ENCODE peak calls at places on chromosome 3, in nine cellular contexts. One of them, this sample, is unnamed.

GRCh38 chr3:134666466-134666865 is 15.6 kb upstream of the KY start:
- DNase-seq in ELR: peak
- DNase-seq in stimulated activated CD8-positive, alpha-beta memory T cell treated with anti-CD3 and anti-CD28 coated beads, Interleukin-4, amount 100 ng/mL, for 4 hours: no peak
- DNase-seq in amniotic stem cell: no peak
- DNase-seq in ureter: no peak
- DNase-seq in GM10248: no peak
- DNase-seq in germinal center: no peak
- DNase-seq in stimulated activated CD4-positive, alpha-beta T cell treated with anti-CD3 and anti-CD28 coated beads, Interleukin-2, amount 100 ng/mL, for 48 hours: no peak
- DNase-seq in T follicular helper cell: no peak
- DNase-seq in this sample: no peak

GRCh38 chr3:184593923-184594303 is 32.3 kb downstream of the EPHB3 start:
- DNase-seq in ELR: no peak
- DNase-seq in stimulated activated CD8-positive, alpha-beta memory T cell treated with anti-CD3 and anti-CD28 coated beads, Interleukin-4, amount 100 ng/mL, for 4 hours: no peak
- DNase-seq in amniotic stem cell: no peak
- DNase-seq in ureter: no peak
- DNase-seq in GM10248: no peak
- DNase-seq in germinal center: no peak
- DNase-seq in stimulated activated CD4-positive, alpha-beta T cell treated with anti-CD3 and anti-CD28 coated beads, Interleukin-2, amount 100 ng/mL, for 48 hours: no peak
- DNase-seq in T follicular helper cell: no peak
- DNase-seq in this sample: no peak

GRCh38 chr3:191070201-191070600 is 128.8 kb upstream of the OSTN start:
- DNase-seq in ELR: peak
- DNase-seq in stimulated activated CD8-positive, alpha-beta memory T cell treated with anti-CD3 and anti-CD28 coated beads, Interleukin-4, amount 100 ng/mL, for 4 hours: no peak
- DNase-seq in amniotic stem cell: peak
- DNase-seq in ureter: no peak
- DNase-seq in GM10248: no peak
- DNase-seq in germinal center: no peak
- DNase-seq in stimulated activated CD4-positive, alpha-beta T cell treated with anti-CD3 and anti-CD28 coated beads, Interleukin-2, amount 100 ng/mL, for 48 hours: no peak
- DNase-seq in T follicular helper cell: no peak
- DNase-seq in this sample: no peak

GRCh38 chr3:84547971-84548970 is 410.5 kb upstream of the CADM2 start:
- DNase-seq in ELR: peak
- DNase-seq in stimulated activated CD8-positive, alpha-beta memory T cell treated with anti-CD3 and anti-CD28 coated beads, Interleukin-4, amount 100 ng/mL, for 4 hours: no peak
- DNase-seq in amniotic stem cell: no peak
- DNase-seq in ureter: no peak
- DNase-seq in GM10248: peak
- DNase-seq in germinal center: no peak
- DNase-seq in stimulated activated CD4-positive, alpha-beta T cell treated with anti-CD3 and anti-CD28 coated beads, Interleukin-2, amount 100 ng/mL, for 48 hours: no peak
- DNase-seq in T follicular helper cell: no peak
- DNase-seq in this sample: peak

GRCh38 chr3:65439641-65440040 is 599.1 kb downstream of the MAGI1 start:
- DNase-seq in ELR: peak
- DNase-seq in stimulated activated CD8-positive, alpha-beta memory T cell treated with anti-CD3 and anti-CD28 coated beads, Interleukin-4, amount 100 ng/mL, for 4 hours: no peak
- DNase-seq in amniotic stem cell: peak
- DNase-seq in ureter: peak
- DNase-seq in GM10248: no peak
- DNase-seq in germinal center: no peak
- DNase-seq in stimulated activated CD4-positive, alpha-beta T cell treated with anti-CD3 and anti-CD28 coated beads, Interleukin-2, amount 100 ng/mL, for 48 hours: no peak
- DNase-seq in T follicular helper cell: no peak
- DNase-seq in this sample: peak

GRCh38 chr3:195066441-195066841 is 204.5 kb downstream of the XXYLT1 start:
- DNase-seq in ELR: no peak
- DNase-seq in stimulated activated CD8-positive, alpha-beta memory T cell treated with anti-CD3 and anti-CD28 coated beads, Interleukin-4, amount 100 ng/mL, for 4 hours: no peak
- DNase-seq in amniotic stem cell: no peak
- DNase-seq in ureter: no peak
- DNase-seq in GM10248: no peak
- DNase-seq in germinal center: no peak
- DNase-seq in stimulated activated CD4-positive, alpha-beta T cell treated with anti-CD3 and anti-CD28 coated beads, Interleukin-2, amount 100 ng/mL, for 48 hours: no peak
- DNase-seq in T follicular helper cell: no peak
- DNase-seq in this sample: no peak

GRCh38 chr3:193827039-193827669 is 234.1 kb downstream of the OPA1 start:
- DNase-seq in ELR: no peak
- DNase-seq in stimulated activated CD8-positive, alpha-beta memory T cell treated with anti-CD3 and anti-CD28 coated beads, Interleukin-4, amount 100 ng/mL, for 4 hours: no peak
- DNase-seq in amniotic stem cell: no peak
- DNase-seq in ureter: peak
- DNase-seq in GM10248: no peak
- DNase-seq in germinal center: no peak
- DNase-seq in stimulated activated CD4-positive, alpha-beta T cell treated with anti-CD3 and anti-CD28 coated beads, Interleukin-2, amount 100 ng/mL, for 48 hours: no peak
- DNase-seq in T follicular helper cell: no peak
- DNase-seq in this sample: no peak

GRCh38 chr3:141366285-141367037 is 1.8 kb upstream of the ZBTB38 start:
- DNase-seq in ELR: peak
- DNase-seq in stimulated activated CD8-positive, alpha-beta memory T cell treated with anti-CD3 and anti-CD28 coated beads, Interleukin-4, amount 100 ng/mL, for 4 hours: no peak
- DNase-seq in amniotic stem cell: peak
- DNase-seq in ureter: no peak
- DNase-seq in GM10248: no peak
- DNase-seq in germinal center: no peak
- DNase-seq in stimulated activated CD4-positive, alpha-beta T cell treated with anti-CD3 and anti-CD28 coated beads, Interleukin-2, amount 100 ng/mL, for 48 hours: no peak
- DNase-seq in T follicular helper cell: no peak
- DNase-seq in this sample: no peak

GRCh38 chr3:45455040-45455439 is 66.7 kb downstream of the LARS2 start:
- DNase-seq in ELR: no peak
- DNase-seq in stimulated activated CD8-positive, alpha-beta memory T cell treated with anti-CD3 and anti-CD28 coated beads, Interleukin-4, amount 100 ng/mL, for 4 hours: no peak
- DNase-seq in amniotic stem cell: no peak
- DNase-seq in ureter: no peak
- DNase-seq in GM10248: no peak
- DNase-seq in germinal center: no peak
- DNase-seq in stimulated activated CD4-positive, alpha-beta T cell treated with anti-CD3 and anti-CD28 coated beads, Interleukin-2, amount 100 ng/mL, for 48 hours: no peak
- DNase-seq in T follicular helper cell: no peak
- DNase-seq in this sample: no peak

GRCh38 chr3:144677118-144677517 is 705.5 kb downstream of the DIPK2A start:
- DNase-seq in ELR: peak
- DNase-seq in stimulated activated CD8-positive, alpha-beta memory T cell treated with anti-CD3 and anti-CD28 coated beads, Interleukin-4, amount 100 ng/mL, for 4 hours: no peak
- DNase-seq in amniotic stem cell: no peak
- DNase-seq in ureter: no peak
- DNase-seq in GM10248: no peak
- DNase-seq in germinal center: no peak
- DNase-seq in stimulated activated CD4-positive, alpha-beta T cell treated with anti-CD3 and anti-CD28 coated beads, Interleukin-2, amount 100 ng/mL, for 48 hours: no peak
- DNase-seq in T follicular helper cell: no peak
- DNase-seq in this sample: no peak

GRCh38 chr3:103991461-103992115 is 1375.1 kb upstream of the ALCAM start:
- DNase-seq in ELR: peak
- DNase-seq in stimulated activated CD8-positive, alpha-beta memory T cell treated with anti-CD3 and anti-CD28 coated beads, Interleukin-4, amount 100 ng/mL, for 4 hours: no peak
- DNase-seq in amniotic stem cell: peak
- DNase-seq in ureter: no peak
- DNase-seq in GM10248: no peak
- DNase-seq in germinal center: no peak
- DNase-seq in stimulated activated CD4-positive, alpha-beta T cell treated with anti-CD3 and anti-CD28 coated beads, Interleukin-2, amount 100 ng/mL, for 48 hours: no peak
- DNase-seq in T follicular helper cell: no peak
- DNase-seq in this sample: no peak

This sample was measured in retina.